ENCODE peak calls at places on chromosomes 2 and 18, in six cellular contexts. One of them, this sample, is unnamed.

GRCh38 chr2:181948227-181948626 is 37.4 kb upstream of the PPP1R1C start:
- DNase-seq in WTC11: no peak
- DNase-seq in colonic mucosa: no peak
- DNase-seq in tibial artery: no peak
- DNase-seq in glutamatergic neuron: no peak
- DNase-seq in CD4-positive, alpha-beta T cell: no peak
- DNase-seq in this sample: no peak

GRCh38 chr2:173719471-173719870 is 245.7 kb downstream of the SP3 start:
- DNase-seq in colonic mucosa: no peak
- DNase-seq in tibial artery: no peak
- DNase-seq in CD4-positive, alpha-beta T cell: no peak
- DNase-seq in glutamatergic neuron: no peak
- DNase-seq in WTC11: no peak
- DNase-seq in this sample: no peak

GRCh38 chr18:23703057-23703986 is 14.1 kb downstream of the LAMA3 start:
- DNase-seq in colonic mucosa: peak
- DNase-seq in glutamatergic neuron: no peak
- DNase-seq in CD4-positive, alpha-beta T cell: no peak
- DNase-seq in WTC11: no peak
- DNase-seq in tibial artery: no peak
- DNase-seq in this sample: peak

GRCh38 chr18:55402731-55403405 is 185.1 kb downstream of the TCF4 start:
- DNase-seq in tibial artery: no peak
- DNase-seq in CD4-positive, alpha-beta T cell: no peak
- DNase-seq in glutamatergic neuron: no peak
- DNase-seq in WTC11: no peak
- DNase-seq in colonic mucosa: no peak
- DNase-seq in this sample: no peak

GRCh38 chr18:78704960-78705600 is 274.5 kb upstream of the SALL3 start:
- DNase-seq in WTC11: no peak
- DNase-seq in colonic mucosa: no peak
- DNase-seq in tibial artery: peak
- DNase-seq in glutamatergic neuron: peak
- DNase-seq in CD4-positive, alpha-beta T cell: no peak
- DNase-seq in this sample: no peak

GRCh38 chr2:237752761-237753165 is 45.8 kb upstream of the RBM44 start:
- DNase-seq in colonic mucosa: no peak
- DNase-seq in glutamatergic neuron: no peak
- DNase-seq in CD4-positive, alpha-beta T cell: no peak
- DNase-seq in WTC11: no peak
- DNase-seq in tibial artery: no peak
- DNase-seq in this sample: no peak

GRCh38 chr2:101152195-101153076 is 1.3 kb upstream of the TBC1D8 start:
- DNase-seq in colonic mucosa: peak
- DNase-seq in CD4-positive, alpha-beta T cell: no peak
- DNase-seq in glutamatergic neuron: peak
- DNase-seq in tibial artery: peak
- DNase-seq in WTC11: peak
- DNase-seq in this sample: no peak

GRCh38 chr2:27123302-27124150 is at the start of gene ABHD1:
- DNase-seq in colonic mucosa: peak
- DNase-seq in CD4-positive, alpha-beta T cell: peak
- DNase-seq in WTC11: peak
- DNase-seq in glutamatergic neuron: peak
- DNase-seq in tibial artery: peak
- DNase-seq in this sample: peak

GRCh38 chr2:44342854-44343253 is 18.4 kb downstream of the PREPL start:
- DNase-seq in WTC11: no peak
- DNase-seq in glutamatergic neuron: no peak
- DNase-seq in CD4-positive, alpha-beta T cell: no peak
- DNase-seq in colonic mucosa: no peak
- DNase-seq in tibial artery: no peak
- DNase-seq in this sample: peak

GRCh38 chr2:233849607-233850271 is 4.6 kb downstream of the HJURP start:
- DNase-seq in CD4-positive, alpha-beta T cell: no peak
- DNase-seq in tibial artery: no peak
- DNase-seq in colonic mucosa: no peak
- DNase-seq in WTC11: no peak
- DNase-seq in glutamatergic neuron: no peak
- DNase-seq in this sample: no peak

GRCh38 chr18:75582406-75582821 is 154.9 kb upstream of the SMIM21 start:
- DNase-seq in glutamatergic neuron: no peak
- DNase-seq in tibial artery: no peak
- DNase-seq in CD4-positive, alpha-beta T cell: no peak
- DNase-seq in WTC11: no peak
- DNase-seq in colonic mucosa: no peak
- DNase-seq in this sample: no peak

GRCh38 chr18:24656044-24656443 is 195.6 kb downstream of the HRH4 start:
- DNase-seq in tibial artery: no peak
- DNase-seq in glutamatergic neuron: no peak
- DNase-seq in WTC11: no peak
- DNase-seq in CD4-positive, alpha-beta T cell: no peak
- DNase-seq in colonic mucosa: no peak
- DNase-seq in this sample: no peak

GRCh38 chr2:132560562-132560961 is 109.4 kb downstream of the LYPD1 start:
- DNase-seq in colonic mucosa: no peak
- DNase-seq in WTC11: no peak
- DNase-seq in glutamatergic neuron: no peak
- DNase-seq in tibial artery: no peak
- DNase-seq in CD4-positive, alpha-beta T cell: no peak
- DNase-seq in this sample: no peak

GRCh38 chr2:10462178-10463083 is 14.3 kb upstream of the ODC1 start:
- DNase-seq in glutamatergic neuron: no peak
- DNase-seq in CD4-positive, alpha-beta T cell: no peak
- DNase-seq in WTC11: peak
- DNase-seq in tibial artery: peak
- DNase-seq in colonic mucosa: no peak
- DNase-seq in this sample: no peak

GRCh38 chr18:77858331-77858730 is 608.7 kb downstream of the GALR1 start:
- DNase-seq in tibial artery: no peak
- DNase-seq in WTC11: no peak
- DNase-seq in glutamatergic neuron: peak
- DNase-seq in CD4-positive, alpha-beta T cell: no peak
- DNase-seq in colonic mucosa: no peak
- DNase-seq in this sample: no peak

GRCh38 chr18:37548679-37549289 is 16.8 kb downstream of the CELF4 start:
- DNase-seq in tibial artery: no peak
- DNase-seq in CD4-positive, alpha-beta T cell: no peak
- DNase-seq in glutamatergic neuron: no peak
- DNase-seq in colonic mucosa: no peak
- DNase-seq in WTC11: no peak
- DNase-seq in this sample: no peak

GRCh38 chr2:17065536-17065935 is 399.9 kb upstream of the CYRIA start:
- DNase-seq in WTC11: no peak
- DNase-seq in tibial artery: no peak
- DNase-seq in CD4-positive, alpha-beta T cell: no peak
- DNase-seq in colonic mucosa: no peak
- DNase-seq in glutamatergic neuron: no peak
- DNase-seq in this sample: no peak

GRCh38 chr2:152189622-152190495 is 14.3 kb upstream of the STAM2 start:
- DNase-seq in CD4-positive, alpha-beta T cell: no peak
- DNase-seq in tibial artery: no peak
- DNase-seq in WTC11: peak
- DNase-seq in colonic mucosa: peak
- DNase-seq in glutamatergic neuron: peak
- DNase-seq in this sample: peak

GRCh38 chr2:79935771-79936657 is 368.5 kb downstream of the LRRTM1 start:
- DNase-seq in glutamatergic neuron: peak
- DNase-seq in CD4-positive, alpha-beta T cell: no peak
- DNase-seq in tibial artery: no peak
- DNase-seq in WTC11: peak
- DNase-seq in colonic mucosa: peak
- DNase-seq in this sample: peak

GRCh38 chr2:20666114-20666363 is 905 bp upstream of the GDF7 start:
- DNase-seq in tibial artery: peak
- DNase-seq in colonic mucosa: no peak
- DNase-seq in WTC11: no peak
- DNase-seq in CD4-positive, alpha-beta T cell: no peak
- DNase-seq in glutamatergic neuron: no peak
- DNase-seq in this sample: no peak

DNA sequence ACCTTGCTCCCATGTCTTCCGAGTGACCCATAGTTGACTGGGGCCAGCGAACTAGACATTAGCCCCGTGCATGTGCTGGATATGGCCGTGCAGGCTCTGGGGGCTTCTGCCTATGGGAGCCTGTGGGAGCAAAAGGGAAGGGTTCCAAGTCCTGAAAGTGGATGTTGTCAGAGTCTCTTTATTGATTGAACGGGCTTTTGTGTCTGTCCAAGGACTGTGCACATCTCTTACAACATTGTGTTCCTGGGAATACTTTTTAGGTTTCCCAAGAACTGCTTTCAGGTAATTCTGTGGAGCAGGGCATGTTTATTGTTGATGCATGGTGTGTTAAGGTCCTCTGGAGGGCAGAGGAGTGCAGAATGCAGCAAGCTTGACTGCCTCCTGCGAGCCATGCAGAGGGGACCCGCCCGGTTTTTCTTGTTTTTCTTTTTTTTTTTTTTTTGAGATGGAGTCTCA is 5.0 kb downstream of the RNF144A start:
- DNase-seq in tibial artery: no peak
- DNase-seq in WTC11: no peak
- DNase-seq in colonic mucosa: no peak
- DNase-seq in CD4-positive, alpha-beta T cell: no peak
- DNase-seq in glutamatergic neuron: no peak
- DNase-seq in this sample: peak
- TF ChIP-seq CTCF in tibial artery: no peak
- TF ChIP-seq CTCF in WTC11: no peak
- TF ChIP-seq CTCF in colonic mucosa: no peak
- TF ChIP-seq CTCF in CD4-positive, alpha-beta T cell: no peak
- TF ChIP-seq CTCF in glutamatergic neuron: no peak
- TF ChIP-seq CTCF in this sample: peak

DNA sequence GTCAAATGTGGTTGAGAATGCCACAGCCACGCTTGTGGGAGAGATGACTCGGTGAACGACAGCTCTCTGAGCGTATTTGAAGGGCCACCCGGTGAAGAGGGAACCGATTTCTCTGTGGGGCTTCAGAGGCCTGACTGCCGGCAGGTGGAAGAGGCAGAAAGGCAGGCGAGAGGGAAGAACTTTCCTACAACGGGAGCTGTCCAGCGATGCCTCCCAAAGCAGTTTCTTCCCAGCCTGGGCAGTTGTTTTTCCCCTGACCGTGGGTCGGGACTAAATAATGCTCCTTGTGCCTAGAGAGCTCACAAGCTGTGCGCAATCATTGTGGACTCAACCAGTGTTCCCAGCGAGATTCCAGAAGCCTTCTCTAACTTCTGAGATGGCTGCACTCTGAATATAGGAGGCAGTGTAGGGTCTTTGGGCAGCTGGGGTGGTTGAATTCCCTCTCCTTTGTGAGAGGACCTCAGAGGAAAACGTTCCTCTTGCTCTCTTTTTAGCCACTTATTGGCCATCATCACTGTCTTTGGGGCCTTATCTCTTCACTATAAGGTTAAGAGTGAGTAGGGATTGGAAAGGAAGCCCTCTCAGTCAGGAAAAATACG is 702 bp downstream of the SEC11C start:
- DNase-seq in glutamatergic neuron: no peak
- DNase-seq in WTC11: peak
- DNase-seq in CD4-positive, alpha-beta T cell: no peak
- DNase-seq in tibial artery: no peak
- DNase-seq in colonic mucosa: peak
- DNase-seq in this sample: peak
- TF ChIP-seq CTCF in glutamatergic neuron: no peak
- TF ChIP-seq CTCF in WTC11: no peak
- TF ChIP-seq CTCF in CD4-positive, alpha-beta T cell: no peak
- TF ChIP-seq CTCF in tibial artery: no peak
- TF ChIP-seq CTCF in colonic mucosa: no peak
- TF ChIP-seq CTCF in this sample: no peak

DNA sequence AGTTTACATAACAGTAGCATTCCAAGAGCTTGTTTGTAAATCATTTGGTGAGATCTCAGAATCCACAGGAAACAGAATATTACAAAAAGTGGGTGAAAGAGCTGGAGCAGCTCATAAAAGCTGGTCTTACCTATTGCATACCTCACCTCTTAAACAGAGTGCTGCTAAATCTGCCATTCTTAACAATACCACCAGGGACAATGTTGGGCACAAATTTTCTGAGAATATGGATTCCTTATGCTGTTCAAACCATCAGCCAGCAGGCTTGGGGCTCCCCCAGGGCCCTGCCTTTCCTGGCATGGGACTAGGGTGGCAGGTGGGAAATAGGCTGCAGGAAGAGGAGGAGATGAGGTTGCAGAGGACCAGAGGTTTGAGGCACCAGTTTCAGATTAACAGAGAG is 55.6 kb downstream of the TGFA start:
- DNase-seq in glutamatergic neuron: no peak
- DNase-seq in colonic mucosa: no peak
- DNase-seq in WTC11: no peak
- DNase-seq in tibial artery: no peak
- DNase-seq in CD4-positive, alpha-beta T cell: no peak
- DNase-seq in this sample: peak
- TF ChIP-seq CTCF in glutamatergic neuron: peak
- TF ChIP-seq CTCF in colonic mucosa: no peak
- TF ChIP-seq CTCF in WTC11: peak
- TF ChIP-seq CTCF in tibial artery: no peak
- TF ChIP-seq CTCF in CD4-positive, alpha-beta T cell: no peak
- TF ChIP-seq CTCF in this sample: peak

DNA sequence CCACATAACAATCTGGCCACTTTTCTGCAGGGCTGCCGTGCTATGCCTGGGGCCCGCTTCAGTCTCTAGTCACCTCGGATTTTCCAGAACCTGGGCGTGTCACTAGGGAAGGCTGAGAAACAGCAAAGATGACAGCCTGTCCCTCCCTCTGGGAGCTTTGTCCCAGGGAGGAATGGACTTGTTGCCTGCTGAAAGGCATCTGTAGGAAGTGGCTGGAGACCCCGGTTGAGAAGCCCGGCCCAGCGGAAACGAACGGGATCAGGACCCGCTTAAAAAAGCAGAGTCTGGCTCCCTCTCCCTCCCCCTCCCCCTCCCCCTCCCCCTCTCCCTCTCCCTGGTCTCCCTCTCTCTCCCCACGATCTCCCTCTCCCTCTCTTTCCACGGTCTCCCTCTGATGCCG is 149.5 kb upstream of the ZNF516 start:
- DNase-seq in tibial artery: no peak
- DNase-seq in colonic mucosa: no peak
- DNase-seq in glutamatergic neuron: no peak
- DNase-seq in WTC11: no peak
- DNase-seq in CD4-positive, alpha-beta T cell: no peak
- DNase-seq in this sample: no peak
- TF ChIP-seq CTCF in tibial artery: no peak
- TF ChIP-seq CTCF in colonic mucosa: no peak
- TF ChIP-seq CTCF in glutamatergic neuron: no peak
- TF ChIP-seq CTCF in WTC11: no peak
- TF ChIP-seq CTCF in CD4-positive, alpha-beta T cell: no peak
- TF ChIP-seq CTCF in this sample: no peak

GRCh38 chr2:7007846-7008741 is 90.9 kb downstream of the RNF144A start:
- DNase-seq in CD4-positive, alpha-beta T cell: no peak
- DNase-seq in colonic mucosa: peak
- DNase-seq in tibial artery: peak
- DNase-seq in glutamatergic neuron: no peak
- DNase-seq in WTC11: no peak
- DNase-seq in this sample: no peak
- TF ChIP-seq CTCF in CD4-positive, alpha-beta T cell: no peak
- TF ChIP-seq CTCF in colonic mucosa: no peak
- TF ChIP-seq CTCF in tibial artery: no peak
- TF ChIP-seq CTCF in glutamatergic neuron: no peak
- TF ChIP-seq CTCF in WTC11: no peak
- TF ChIP-seq CTCF in this sample: no peak

GRCh38 chr2:121689356-121689755 is 40.1 kb upstream of the CLASP1 start:
- DNase-seq in CD4-positive, alpha-beta T cell: no peak
- DNase-seq in colonic mucosa: no peak
- DNase-seq in WTC11: no peak
- DNase-seq in glutamatergic neuron: peak
- DNase-seq in tibial artery: no peak
- DNase-seq in this sample: peak
- TF ChIP-seq CTCF in CD4-positive, alpha-beta T cell: no peak
- TF ChIP-seq CTCF in colonic mucosa: no peak
- TF ChIP-seq CTCF in WTC11: no peak
- TF ChIP-seq CTCF in glutamatergic neuron: peak
- TF ChIP-seq CTCF in tibial artery: no peak
- TF ChIP-seq CTCF in this sample: peak

This sample was measured in Calu3.